ENCODE peak calls at places on chromosomes 12 and 14, in four cellular contexts. One of them, this sample, is unnamed.

GRCh38 chr14:81561084-81561775 is 27.6 kb upstream of the SEL1L start:
- DNase-seq in HFFc6: no peak
- DNase-seq in bronchial epithelial cell: peak; percentile 95
- DNase-seq in suprapubic skin: no peak
- DNase-seq in this sample: no peak

GRCh38 chr12:27627123-27627835 is 69.0 kb upstream of the REP15 start:
- DNase-seq in suprapubic skin: no peak
- DNase-seq in bronchial epithelial cell: peak; percentile 89
- DNase-seq in HFFc6: peak; percentile 69
- DNase-seq in this sample: no peak

GRCh38 chr14:36556811-36557433 is 25.5 kb downstream of the NKX2-8 start:
- DNase-seq in suprapubic skin: no peak
- DNase-seq in bronchial epithelial cell: peak; percentile 22
- DNase-seq in HFFc6: no peak
- DNase-seq in this sample: no peak

GRCh38 chr14:36751116-36751515 is 89.5 kb downstream of the PAX9 start:
- DNase-seq in bronchial epithelial cell: peak; percentile 68
- DNase-seq in HFFc6: no peak
- DNase-seq in suprapubic skin: no peak
- DNase-seq in this sample: no peak

GRCh38 chr12:76639646-76640045 is 80.1 kb upstream of the OSBPL8 start:
- DNase-seq in bronchial epithelial cell: no peak
- DNase-seq in suprapubic skin: no peak
- DNase-seq in HFFc6: no peak
- DNase-seq in this sample: no peak

GRCh38 chr14:77457115-77457521 is 283 bp downstream of the VIPAS39 start:
- DNase-seq in HFFc6: no peak
- DNase-seq in suprapubic skin: no peak
- DNase-seq in bronchial epithelial cell: peak; percentile 38
- DNase-seq in this sample: no peak

GRCh38 chr14:20118795-20119194 is 8.3 kb downstream of the OR4K17 start:
- DNase-seq in suprapubic skin: no peak
- DNase-seq in bronchial epithelial cell: no peak
- DNase-seq in HFFc6: no peak
- DNase-seq in this sample: no peak

GRCh38 chr12:3216726-3217682 is 139.8 kb downstream of the TSPAN9 start:
- DNase-seq in HFFc6: peak; percentile 70
- DNase-seq in suprapubic skin: no peak
- DNase-seq in bronchial epithelial cell: peak; percentile 99
- DNase-seq in this sample: peak; percentile 84

GRCh38 chr12:69898236-69898635 is 73.2 kb downstream of the MYRFL start:
- DNase-seq in suprapubic skin: no peak
- DNase-seq in HFFc6: peak; percentile 37
- DNase-seq in bronchial epithelial cell: peak; percentile 52
- DNase-seq in this sample: no peak

GRCh38 chr12:130879781-130880389 is 8.0 kb downstream of the RAN start:
- DNase-seq in suprapubic skin: no peak
- DNase-seq in bronchial epithelial cell: no peak
- DNase-seq in HFFc6: no peak
- DNase-seq in this sample: no peak

GRCh38 chr12:109710747-109711595 is 2.7 kb upstream of the FAM222A start:
- DNase-seq in suprapubic skin: no peak
- DNase-seq in HFFc6: peak; percentile 75
- DNase-seq in bronchial epithelial cell: peak; percentile 66
- DNase-seq in this sample: no peak

GRCh38 chr14:80055912-80056801 is 155.1 kb downstream of the DIO2 start:
- DNase-seq in suprapubic skin: no peak
- DNase-seq in HFFc6: peak; percentile 57
- DNase-seq in bronchial epithelial cell: peak; percentile 48
- DNase-seq in this sample: no peak

GRCh38 chr12:122669397-122670070 is 33.6 kb downstream of the HCAR2 start:
- DNase-seq in suprapubic skin: no peak
- DNase-seq in bronchial epithelial cell: peak; percentile 18
- DNase-seq in HFFc6: peak; percentile 59
- DNase-seq in this sample: no peak

GRCh38 chr12:49346659-49347306 is at the start of gene DNAJC22:
- DNase-seq in HFFc6: no peak
- DNase-seq in suprapubic skin: peak; percentile 62
- DNase-seq in bronchial epithelial cell: peak; percentile 14
- DNase-seq in this sample: peak; percentile 70

GRCh38 chr12:78703820-78704525 is 160.6 kb upstream of the SYT1 start:
- DNase-seq in HFFc6: peak; percentile 91
- DNase-seq in suprapubic skin: no peak
- DNase-seq in bronchial epithelial cell: peak; percentile 93
- DNase-seq in this sample: no peak

GRCh38 chr14:37384870-37385596 is 187.3 kb downstream of the MIPOL1 start:
- DNase-seq in bronchial epithelial cell: no peak
- DNase-seq in suprapubic skin: no peak
- DNase-seq in HFFc6: no peak
- DNase-seq in this sample: no peak

GRCh38 chr12:46898152-46898931 is 72.5 kb upstream of the SLC38A4 start:
- DNase-seq in HFFc6: no peak
- DNase-seq in bronchial epithelial cell: no peak
- DNase-seq in suprapubic skin: no peak
- DNase-seq in this sample: no peak

GRCh38 chr12:69241444-69242092 is 2.2 kb downstream of the CPSF6 start:
- DNase-seq in bronchial epithelial cell: peak; percentile 8
- DNase-seq in suprapubic skin: no peak
- DNase-seq in HFFc6: no peak
- DNase-seq in this sample: no peak

GRCh38 chr12:85005615-85006014 is 30.5 kb downstream of the TSPAN19 start:
- DNase-seq in bronchial epithelial cell: no peak
- DNase-seq in HFFc6: no peak
- DNase-seq in suprapubic skin: no peak
- DNase-seq in this sample: no peak

GRCh38 chr12:132311201-132311915 is 18.0 kb downstream of the GALNT9 start:
- DNase-seq in suprapubic skin: no peak
- DNase-seq in bronchial epithelial cell: no peak
- DNase-seq in HFFc6: no peak
- DNase-seq in this sample: no peak

GRCh38 chr14:45222485-45223262 is 30.3 kb downstream of the MIS18BP1 start:
- DNase-seq in bronchial epithelial cell: no peak
- DNase-seq in HFFc6: no peak
- DNase-seq in suprapubic skin: no peak
- DNase-seq in this sample: no peak

GRCh38 chr12:70660620-70661219 is 23.5 kb upstream of the PTPRB start:
- DNase-seq in suprapubic skin: no peak
- DNase-seq in bronchial epithelial cell: peak; percentile 78
- DNase-seq in HFFc6: peak; percentile 94
- DNase-seq in this sample: no peak

GRCh38 chr12:124565071-124565491 is 2.3 kb downstream of the NCOR2 start:
- DNase-seq in HFFc6: no peak
- DNase-seq in bronchial epithelial cell: no peak
- DNase-seq in suprapubic skin: no peak
- DNase-seq in this sample: no peak

GRCh38 chr12:124563809-124564208 is 3.6 kb downstream of the NCOR2 start:
- DNase-seq in suprapubic skin: no peak
- DNase-seq in bronchial epithelial cell: no peak
- DNase-seq in HFFc6: no peak
- DNase-seq in this sample: no peak

GRCh38 chr12:124563401-124563800 is 4.0 kb downstream of the NCOR2 start:
- DNase-seq in bronchial epithelial cell: no peak
- DNase-seq in HFFc6: no peak
- DNase-seq in suprapubic skin: no peak
- DNase-seq in this sample: no peak

GRCh38 chr12:124565656-124566180 is 1.7 kb downstream of the NCOR2 start:
- DNase-seq in HFFc6: no peak
- DNase-seq in bronchial epithelial cell: no peak
- DNase-seq in suprapubic skin: peak; percentile 70
- DNase-seq in this sample: no peak

DNA sequence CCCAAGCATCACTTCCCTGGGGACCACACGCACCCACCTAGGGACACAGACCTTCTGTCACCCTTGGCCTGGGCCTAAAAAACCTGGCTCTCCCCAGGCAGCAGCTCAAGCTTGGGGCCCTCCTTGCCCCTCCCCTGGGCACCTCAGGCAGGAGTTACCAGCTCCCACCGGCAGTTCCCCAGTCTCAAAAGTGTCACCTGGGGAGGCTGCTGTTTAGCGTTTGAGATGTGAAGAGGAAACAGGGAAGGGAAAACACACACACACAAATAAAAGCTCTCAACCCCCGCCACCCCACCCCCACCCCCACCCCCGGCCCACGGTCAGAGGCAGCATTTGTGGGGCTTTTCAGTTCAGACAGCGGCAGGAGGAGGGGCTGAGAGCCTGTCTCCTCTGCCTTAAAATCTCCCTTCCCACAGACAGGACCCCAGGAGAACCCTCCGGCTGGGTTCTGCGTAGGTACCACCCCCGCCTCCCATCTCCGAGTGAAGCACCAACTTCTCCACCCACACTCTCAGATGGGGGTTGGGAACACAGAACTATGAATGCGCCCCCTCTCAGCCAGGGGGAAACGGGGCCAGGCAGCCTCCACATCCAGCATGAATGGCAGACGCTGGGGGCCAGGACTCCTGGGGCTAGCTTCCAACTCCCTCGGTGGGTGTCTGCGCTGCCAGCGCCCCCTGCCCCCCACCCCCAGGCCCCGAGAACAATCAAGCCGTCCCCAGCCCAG is 3.0 kb downstream of the NCOR2 start:
- DNase-seq in bronchial epithelial cell: no peak
- DNase-seq in HFFc6: no peak
- DNase-seq in suprapubic skin: peak; percentile 66
- DNase-seq in this sample: no peak
- TF ChIP-seq CTCF in bronchial epithelial cell: no peak
- TF ChIP-seq CTCF in HFFc6: no peak
- TF ChIP-seq CTCF in suprapubic skin: no peak
- TF ChIP-seq CTCF in this sample: no peak

GRCh38 chr14:69247691-69248440 is 12.1 kb upstream of the GALNT16 start:
- DNase-seq in bronchial epithelial cell: no peak
- DNase-seq in HFFc6: peak; percentile 72
- DNase-seq in suprapubic skin: peak; percentile 79
- DNase-seq in this sample: no peak
- TF ChIP-seq CTCF in bronchial epithelial cell: no peak
- TF ChIP-seq CTCF in HFFc6: peak; percentile 81
- TF ChIP-seq CTCF in suprapubic skin: no peak
- TF ChIP-seq CTCF in this sample: no peak

DNA sequence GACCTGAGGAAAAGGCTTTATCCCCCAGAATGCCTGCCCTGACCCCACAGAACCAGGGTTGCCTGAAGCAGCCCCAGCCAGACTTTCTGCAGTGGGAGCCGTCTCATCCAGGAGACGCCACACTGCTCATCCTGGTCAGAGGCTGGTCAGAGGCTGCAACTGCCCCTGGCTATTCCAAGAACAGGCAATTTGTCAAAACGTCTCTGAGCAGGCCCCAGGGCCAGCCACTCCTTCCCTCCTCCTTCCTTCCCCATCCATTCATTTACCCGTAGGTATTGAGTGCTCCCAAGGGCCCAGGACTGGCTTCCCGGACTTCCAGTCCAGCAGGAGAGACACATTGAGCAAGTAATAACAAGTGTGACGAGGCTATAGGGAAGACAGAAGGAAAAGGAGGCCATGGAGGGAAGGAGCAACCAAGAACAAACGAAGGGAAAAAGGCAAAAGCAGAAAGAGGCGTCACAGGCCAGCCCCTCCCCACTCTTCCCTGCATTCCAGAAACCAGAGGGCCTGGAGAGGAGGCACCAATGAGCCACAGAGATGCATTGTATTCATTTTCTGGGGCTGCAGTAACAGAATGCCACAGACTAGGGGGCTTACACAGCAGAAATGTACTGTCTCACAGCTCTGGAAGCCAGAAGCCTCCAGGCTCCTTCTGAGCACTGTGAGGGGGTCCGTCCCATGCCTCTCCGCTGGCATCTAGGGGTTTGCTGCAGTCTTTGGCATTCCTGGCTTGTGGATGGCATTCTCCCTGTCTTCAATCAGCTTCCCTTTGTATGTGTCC is 21.0 kb upstream of the CD9 start:
- DNase-seq in HFFc6: peak; percentile 66
- DNase-seq in suprapubic skin: no peak
- DNase-seq in bronchial epithelial cell: no peak
- DNase-seq in this sample: no peak
- TF ChIP-seq CTCF in HFFc6: peak; percentile 64
- TF ChIP-seq CTCF in suprapubic skin: no peak
- TF ChIP-seq CTCF in bronchial epithelial cell: no peak
- TF ChIP-seq CTCF in this sample: no peak

DNA sequence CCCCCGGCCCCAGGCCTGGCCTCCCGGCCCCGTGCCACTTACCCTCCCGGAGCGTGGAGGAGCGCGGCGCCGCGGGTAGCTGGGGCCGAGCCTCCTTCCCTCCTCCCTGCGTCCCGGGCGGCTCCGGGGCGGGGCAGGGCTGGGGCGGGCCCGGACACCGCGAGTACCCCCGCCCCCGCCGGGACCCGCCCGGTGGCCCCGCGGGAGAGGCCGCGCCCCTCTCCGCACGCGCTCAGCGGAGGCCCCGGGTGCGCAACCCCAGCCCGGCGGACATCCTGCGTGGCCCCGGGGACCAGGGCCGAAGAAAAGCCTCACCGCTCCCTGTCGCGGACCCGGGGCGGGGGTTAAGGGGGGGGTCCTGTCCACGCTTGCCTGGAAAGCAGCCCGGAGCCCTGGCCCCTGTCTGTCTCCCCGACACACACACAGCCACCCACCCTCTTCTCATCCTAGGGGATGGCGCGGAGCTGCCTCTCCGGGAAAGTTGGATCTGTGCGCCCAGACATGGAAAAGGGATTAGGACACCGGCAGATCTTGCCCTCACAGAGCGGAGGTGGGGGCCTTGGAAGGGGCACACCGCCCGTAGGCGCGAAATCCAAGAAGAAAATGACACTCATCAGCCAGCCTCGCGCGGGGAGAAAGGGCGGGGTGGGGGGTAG is at the start of gene SYNE3:
- DNase-seq in bronchial epithelial cell: no peak
- DNase-seq in suprapubic skin: peak; percentile 80
- DNase-seq in HFFc6: no peak
- DNase-seq in this sample: peak; percentile 81
- TF ChIP-seq CTCF in bronchial epithelial cell: no peak
- TF ChIP-seq CTCF in suprapubic skin: no peak
- TF ChIP-seq CTCF in HFFc6: no peak
- TF ChIP-seq CTCF in this sample: no peak

GRCh38 chr12:118436002-118436724 is 59.8 kb downstream of the SUDS3 start:
- DNase-seq in suprapubic skin: no peak
- DNase-seq in bronchial epithelial cell: peak; percentile 25
- DNase-seq in HFFc6: peak; percentile 11
- DNase-seq in this sample: no peak
- TF ChIP-seq CTCF in suprapubic skin: no peak
- TF ChIP-seq CTCF in bronchial epithelial cell: peak; percentile 11
- TF ChIP-seq CTCF in HFFc6: peak; percentile 74
- TF ChIP-seq CTCF in this sample: no peak

This sample was measured in coronary artery.